ENCODE peak calls at places on chromosome 13, in eight cellular contexts. Z, G, T, W, A, Y, K and F are unnamed samples.

GRCh38 chr13:61685683-61686013 is 270.0 kb upstream of the PCDH20 start:
- DNase-seq in K (no peak), G (no peak), A (no peak), Z (no peak), W (no peak), Y (no peak), T (no peak), F (peak)

GRCh38 chr13:106156468-106156867 is 379.0 kb downstream of the EFNB2 start:
- DNase-seq in Y (no peak), G (no peak), K (no peak), A (no peak), T (peak), Z (no peak), W (no peak), F (no peak)

GRCh38 chr13:105087941-105088340 is 1447.5 kb downstream of the EFNB2 start:
- DNase-seq in Z (no peak), A (no peak), Y (no peak), K (no peak), G (no peak), T (no peak), W (no peak), F (no peak)

GRCh38 chr13:26839682-26840081 is 79.1 kb upstream of the GPR12 start:
- DNase-seq in K (no peak), G (no peak), T (no peak), Z (no peak), A (no peak), W (no peak), Y (no peak), F (no peak)

GRCh38 chr13:80276371-80277289 is 64.3 kb downstream of the SPRY2 start:
- DNase-seq in T (no peak), G (no peak), Z (no peak), Y (no peak), A (no peak), K (no peak), W (no peak), F (peak)

GRCh38 chr13:101474419-101474957 is 22.0 kb downstream of the ITGBL1 start:
- DNase-seq in G (no peak), T (peak), A (no peak), W (no peak), K (peak), Y (no peak), Z (no peak), F (peak)

GRCh38 chr13:51249767-51250741 is 27.9 kb downstream of the FAM124A start:
- DNase-seq in A (no peak), W (peak), T (no peak), Y (no peak), G (no peak), K (no peak), Z (no peak), F (peak)

GRCh38 chr13:92721610-92722009 is 505.0 kb upstream of the GPC6 start:
- DNase-seq in G (no peak), W (no peak), A (no peak), Z (no peak), T (no peak), Y (no peak), K (no peak), F (no peak)

GRCh38 chr13:107587681-107588080 is 627.7 kb downstream of the LIG4 start:
- DNase-seq in W (no peak), A (no peak), Z (no peak), K (no peak), Y (no peak), T (no peak), G (no peak), F (no peak)

GRCh38 chr13:97974773-97975172 is 21.3 kb downstream of the IPO5 start:
- DNase-seq in W (no peak), G (no peak), Z (no peak), K (no peak), Y (no peak), T (no peak), A (no peak), F (no peak)

GRCh38 chr13:101946411-101946810 is 455.4 kb downstream of the FGF14 start:
- DNase-seq in Z (no peak), W (no peak), A (no peak), Y (no peak), T (no peak), K (no peak), G (no peak), F (no peak)

GRCh38 chr13:84121456-84121855 is 239.2 kb upstream of the SLITRK1 start:
- DNase-seq in A (no peak), Y (no peak), K (no peak), W (no peak), Z (no peak), T (no peak), G (no peak), F (no peak)

GRCh38 chr13:111027481-111028439 is 87.3 kb upstream of the ARHGEF7 start:
- DNase-seq in T (no peak), A (no peak), Y (no peak), W (no peak), G (no peak), K (no peak), Z (no peak), F (no peak)

GRCh38 chr13:34432234-34432633 is 509.8 kb upstream of the NBEA start:
- DNase-seq in K (no peak), Y (no peak), G (no peak), Z (no peak), T (no peak), W (no peak), A (no peak), F (no peak)

GRCh38 chr13:74102691-74103090 is 31.5 kb downstream of the KLF12 start:
- DNase-seq in Z (no peak), W (no peak), G (no peak), Y (no peak), K (no peak), T (no peak), A (no peak), F (no peak)

GRCh38 chr13:90766503-90766902 is 581.0 kb upstream of the MIR17HG start:
- DNase-seq in K (no peak), T (no peak), Z (no peak), G (no peak), Y (no peak), W (no peak), A (no peak), F (no peak)

GRCh38 chr13:36148436-36148835 is 17.3 kb upstream of the DCLK1 start:
- DNase-seq in K (no peak), Z (no peak), Y (no peak), W (no peak), A (no peak), G (no peak), T (no peak), F (no peak)

GRCh38 chr13:106284358-106284757 is 251.1 kb downstream of the EFNB2 start:
- DNase-seq in A (no peak), W (no peak), T (no peak), Z (no peak), Y (no peak), K (no peak), G (no peak), F (no peak)

GRCh38 chr13:32246468-32246867 is 68.7 kb downstream of the ZAR1L start:
- DNase-seq in T (peak), G (peak), W (peak), A (peak), Y (peak), Z (no peak), K (peak), F (peak)

GRCh38 chr13:84870190-84870589 is 929.0 kb downstream of the SLITRK6 start:
- DNase-seq in T (no peak), Y (no peak), K (no peak), G (no peak), A (no peak), Z (no peak), W (no peak), F (no peak)

GRCh38 chr13:27665333-27665732 is 43.6 kb downstream of the POLR1D start:
- DNase-seq in Y (no peak), Z (no peak), W (no peak), K (no peak), A (no peak), T (no peak), G (no peak), F (no peak)

GRCh38 chr13:31172535-31172934 is 10.8 kb upstream of the HSPH1 start:
- DNase-seq in G (no peak), Y (no peak), T (peak), K (no peak), A (no peak), W (no peak), Z (no peak), F (no peak)

GRCh38 chr13:97018029-97018819 is 23.9 kb upstream of the OXGR1 start:
- DNase-seq in W (peak), K (peak), Y (no peak), G (peak), A (peak), T (peak), Z (no peak), F (peak)

GRCh38 chr13:74301200-74302063 is 167.2 kb upstream of the KLF12 start:
- DNase-seq in Y (no peak), Z (no peak), A (no peak), K (no peak), T (no peak), W (no peak), G (no peak), F (no peak)

GRCh38 chr13:41985788-41986508 is 25.0 kb upstream of the VWA8 start:
- DNase-seq in Z (no peak), G (no peak), W (no peak), A (no peak), K (no peak), T (no peak), Y (no peak), F (no peak)

GRCh38 chr13:102369303-102369702 is 32.5 kb downstream of the FGF14 start:
- DNase-seq in Y (no peak), G (no peak), Z (no peak), W (no peak), K (no peak), A (no peak), T (no peak), F (no peak)